ENCODE peak calls at places on chromosomes 4 and X, in four cellular contexts. M is SJSA1, P is breast epithelium, U is hepatocyte. C is an unnamed sample.
A peak's percentile ranks its signal among the peaks of the same experiment; 100 is the strongest.

GRCh38 chr4:26237916-26238315 is 82.9 kb upstream of the RBPJ start:
- DNase-seq in M (no peak), P (no peak), U (no peak), C (no peak)

GRCh38 chr4:109435635-109436034 is 2.0 kb downstream of the SEC24B start:
- DNase-seq in M (no peak), P (no peak), U (no peak), C (no peak)

GRCh38 chrX:25555521-25555920 is 539.8 kb upstream of the ARX start:
- DNase-seq in M (no peak), P (no peak), U (no peak), C (no peak)

GRCh38 chrX:85309717-85310116 is 65.9 kb downstream of the ZNF711 start:
- DNase-seq in M (no peak), P (no peak), U (no peak), C (peak; percentile 4)

GRCh38 chrX:11724122-11725017 is 33.7 kb upstream of the MSL3 start:
- DNase-seq in M (peak; percentile 18), P (no peak), U (peak; percentile 13), C (peak; percentile 49)

GRCh38 chrX:83469551-83469950 is 38.5 kb upstream of the POU3F4 start:
- DNase-seq in M (no peak), P (no peak), U (peak; percentile 21), C (peak; percentile 31)

GRCh38 chr4:107258359-107258758 is 222.2 kb upstream of the DKK2 start:
- DNase-seq in M (no peak), P (no peak), U (no peak), C (peak; percentile 33)

GRCh38 chr4:79682161-79682560 is 274.1 kb upstream of the GK2 start:
- DNase-seq in M (peak; percentile 40), P (no peak), U (no peak), C (no peak)

GRCh38 chrX:47798861-47799260 is 37.8 kb upstream of the ZNF81 start:
- DNase-seq in M (no peak), P (no peak), U (no peak), C (no peak)

GRCh38 chr4:113504422-113504821 is 257.1 kb downstream of the CAMK2D start:
- DNase-seq in M (no peak), P (no peak), U (no peak), C (no peak)

GRCh38 chr4:3660086-3660927 is 105.9 kb upstream of the ADRA2C start:
- DNase-seq in M (no peak), P (no peak), U (no peak), C (no peak)

GRCh38 chrX:15206306-15206705 is 63.6 kb downstream of the ASB9 start:
- DNase-seq in M (no peak), P (no peak), U (no peak), C (no peak)

GRCh38 chrX:121802881-121803412 is 755.5 kb downstream of the GLUD2 start:
- DNase-seq in M (no peak), P (no peak), U (no peak), C (no peak)

GRCh38 chr4:71729856-71730255 is 54.0 kb downstream of the GC start:
- DNase-seq in M (no peak), P (no peak), U (no peak), C (no peak)

GRCh38 chr4:137922721-137923120 is 319.4 kb downstream of the SLC7A11 start:
- DNase-seq in M (no peak), P (no peak), U (no peak), C (no peak)

GRCh38 chr4:122832732-122833131 is 6.1 kb downstream of the FGF2 start:
- DNase-seq in M (no peak), P (no peak), U (no peak), C (no peak)

GRCh38 chr4:122838034-122838433 is 11.4 kb downstream of the FGF2 start:
- DNase-seq in M (no peak), P (no peak), U (no peak), C (no peak)

GRCh38 chr4:122831515-122832196 is 5.0 kb downstream of the FGF2 start:
- DNase-seq in M (no peak), P (no peak), U (no peak), C (no peak)

GRCh38 chr4:122833999-122834398 is 7.4 kb downstream of the FGF2 start:
- DNase-seq in M (no peak), P (no peak), U (no peak), C (no peak)

GRCh38 chr4:122836941-122837340 is 10.3 kb downstream of the FGF2 start:
- DNase-seq in M (peak; percentile 55), P (no peak), U (no peak), C (no peak)
- H3K27ac ChIP-seq in M (peak overlapping the region; percentile 50), P (no peak overlapping the region), U (no peak overlapping the region), C (no peak overlapping the region)

DNA sequence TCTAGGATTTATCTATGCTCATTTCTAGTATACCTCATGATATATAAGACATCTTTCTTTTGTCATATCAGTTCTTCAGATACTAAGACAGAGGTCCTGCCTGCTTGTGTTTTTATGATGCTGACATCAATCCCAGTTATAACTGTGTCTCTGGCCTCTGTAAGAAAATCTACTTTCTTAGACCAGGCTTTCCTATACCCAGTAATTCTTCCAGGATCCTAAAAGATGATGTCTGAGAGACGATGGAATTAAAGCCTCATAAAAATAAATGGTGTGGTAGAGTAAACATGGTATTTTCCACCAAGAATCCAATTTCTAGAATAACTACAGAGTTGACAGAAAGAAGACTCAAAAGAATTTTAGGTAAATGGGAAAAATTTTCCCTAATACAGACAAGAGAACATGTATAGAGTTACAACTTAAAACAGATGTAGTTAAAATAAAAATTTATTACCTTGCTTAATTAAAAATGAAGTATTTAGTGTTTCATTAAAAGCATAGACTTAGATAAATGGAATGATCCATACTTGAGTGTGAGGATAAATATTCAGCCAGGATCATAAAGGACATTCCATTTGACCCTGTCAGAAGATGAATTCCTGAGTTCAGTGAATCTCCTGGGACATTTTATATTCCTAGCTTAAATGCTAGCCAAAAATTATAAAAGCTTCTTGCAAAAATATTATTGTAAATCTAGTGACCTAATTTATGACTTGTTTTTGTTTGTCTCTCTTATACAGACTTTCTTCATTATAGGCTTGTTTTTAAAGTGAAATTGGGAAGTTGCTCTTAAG is 137.4 kb downstream of the PDLIM5 start:
- DNase-seq in M (no peak), P (no peak), U (no peak), C (no peak)
- H3K27ac ChIP-seq in M (no peak overlapping the region), P (no peak overlapping the region), U (no peak overlapping the region), C (no peak overlapping the region)

GRCh38 chr4:42339935-42340406 is 57.3 kb upstream of the SHISA3 start:
- DNase-seq in M (no peak), P (no peak), U (no peak), C (no peak)
- H3K27ac ChIP-seq in M (no peak overlapping the region), P (peak overlapping the region; percentile 20), U (no peak overlapping the region), C (no peak overlapping the region)

GRCh38 chrX:39808471-39808917 is 289.3 kb downstream of the BCOR start:
- DNase-seq in M (peak; percentile 50), P (no peak), U (peak; percentile 35), C (no peak)
- H3K27ac ChIP-seq in M (peak overlapping the region; percentile 74), P (peak overlapping the region; percentile 65), U (peak overlapping the region; percentile 68), C (no peak overlapping the region)

DNA sequence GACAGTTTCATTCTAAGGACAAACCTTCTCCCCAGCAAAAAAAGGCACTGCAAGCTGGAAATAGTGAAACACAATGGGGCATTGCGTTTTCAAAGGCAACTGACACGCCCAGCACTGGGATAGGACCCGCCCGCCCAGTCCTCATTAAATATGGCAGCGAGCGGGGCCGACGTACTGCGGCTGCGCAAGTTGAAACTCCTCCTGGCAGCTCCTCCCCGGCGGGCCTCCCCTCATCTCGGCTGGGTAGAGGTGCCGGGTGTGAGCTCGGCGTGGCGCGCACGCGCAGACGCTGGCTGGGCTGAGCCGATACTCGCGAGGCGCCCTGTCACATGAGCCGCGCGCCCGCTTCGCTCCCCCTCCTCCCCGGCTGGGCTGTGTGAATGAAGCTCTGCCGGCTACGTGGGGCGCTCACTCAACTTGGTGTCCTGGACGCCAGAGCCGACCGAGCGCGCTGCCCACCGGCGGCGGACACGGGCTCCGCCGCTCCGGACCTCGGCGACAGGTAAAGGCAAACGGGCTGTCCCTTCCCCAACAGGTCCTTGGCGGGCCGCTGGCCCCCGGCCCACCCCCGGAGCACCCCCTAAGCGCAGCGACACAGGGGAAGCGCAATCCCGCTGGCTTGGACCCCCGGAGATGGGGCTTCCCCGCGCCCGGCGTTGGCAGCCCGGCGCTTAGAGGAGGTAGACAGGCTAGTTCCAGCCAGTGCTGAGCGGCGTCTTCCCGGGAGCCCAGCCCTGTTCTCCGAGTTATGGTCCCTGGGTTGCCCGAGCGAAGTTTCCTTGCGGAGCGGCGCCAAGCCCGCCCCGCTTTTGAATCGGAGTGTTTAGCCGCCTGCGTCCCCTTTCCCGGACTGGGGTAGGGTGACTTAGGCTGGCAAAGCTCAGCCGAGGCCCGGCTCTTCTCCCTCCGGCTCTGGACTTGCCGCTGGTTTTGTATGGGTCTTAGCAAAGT is at the start of gene CLCN5:
- DNase-seq in M (peak; percentile 88), P (peak; percentile 91), U (peak; percentile 96), C (peak; percentile 96)
- H3K27ac ChIP-seq in M (no peak within 1 kb of the TSS), P (peak within 1 kb of the TSS; percentile 65), U (peak within 1 kb of the TSS; percentile 86), C (peak within 1 kb of the TSS; percentile 79)

DNA sequence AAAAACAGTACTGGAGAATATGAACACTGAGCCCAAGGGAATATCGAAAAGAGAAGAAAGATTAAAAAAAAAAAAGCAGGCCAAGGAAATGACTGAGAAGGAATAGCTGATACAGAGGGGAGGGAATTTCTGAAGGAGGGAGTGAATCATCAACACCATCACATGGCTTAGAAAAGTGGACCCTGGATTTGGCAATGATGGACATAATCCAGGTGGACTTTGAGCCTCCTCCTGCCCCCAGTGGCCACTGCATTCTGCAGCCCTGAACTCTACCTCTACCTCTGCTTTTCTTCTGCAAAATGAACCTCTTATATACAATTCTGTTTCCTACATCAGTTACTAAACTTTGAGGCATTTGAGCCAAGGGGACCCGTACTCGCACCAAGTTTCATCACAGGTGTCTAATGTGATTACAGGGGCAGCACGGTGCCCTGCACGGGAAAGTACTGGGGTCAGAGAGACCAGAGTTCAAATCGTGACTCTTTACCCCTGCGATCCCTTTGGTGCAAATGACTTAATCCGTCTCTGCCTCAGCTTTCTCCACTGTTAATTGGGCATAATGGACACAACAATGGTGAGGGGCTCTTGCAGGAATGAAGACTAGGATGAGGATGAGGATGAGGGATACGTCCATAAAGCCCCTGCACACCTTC is 1.1 kb downstream of the OCIAD2 start:
- DNase-seq in M (no peak), P (no peak), U (peak; percentile 71), C (no peak)
- H3K27ac ChIP-seq in M (no peak overlapping the region), P (no peak overlapping the region), U (peak overlapping the region; percentile 77), C (peak overlapping the region; percentile 88)

DNA sequence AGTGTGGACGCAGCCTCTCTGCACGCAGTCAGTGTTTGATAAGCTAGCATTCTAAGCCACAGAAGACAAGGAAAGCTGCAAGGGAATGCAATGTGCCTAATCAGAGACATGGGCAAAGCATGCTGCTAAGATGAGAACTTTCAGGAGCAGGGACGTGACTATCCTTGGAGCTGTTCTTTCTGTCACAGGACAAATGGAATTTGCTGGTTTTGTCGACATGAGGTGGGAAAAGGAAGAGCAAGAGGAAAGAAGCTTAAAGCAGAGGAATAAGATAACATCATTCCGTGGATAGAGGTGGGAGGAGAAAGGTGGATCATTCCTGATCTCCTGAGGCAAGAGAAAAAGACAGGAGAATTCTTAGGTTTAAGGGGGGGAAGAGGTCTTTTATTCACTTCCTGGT is 33.7 kb downstream of the RBM47 start:
- DNase-seq in M (no peak), P (no peak), U (no peak), C (no peak)
- H3K27ac ChIP-seq in M (no peak overlapping the region), P (no peak overlapping the region), U (no peak overlapping the region), C (no peak overlapping the region)

DNA sequence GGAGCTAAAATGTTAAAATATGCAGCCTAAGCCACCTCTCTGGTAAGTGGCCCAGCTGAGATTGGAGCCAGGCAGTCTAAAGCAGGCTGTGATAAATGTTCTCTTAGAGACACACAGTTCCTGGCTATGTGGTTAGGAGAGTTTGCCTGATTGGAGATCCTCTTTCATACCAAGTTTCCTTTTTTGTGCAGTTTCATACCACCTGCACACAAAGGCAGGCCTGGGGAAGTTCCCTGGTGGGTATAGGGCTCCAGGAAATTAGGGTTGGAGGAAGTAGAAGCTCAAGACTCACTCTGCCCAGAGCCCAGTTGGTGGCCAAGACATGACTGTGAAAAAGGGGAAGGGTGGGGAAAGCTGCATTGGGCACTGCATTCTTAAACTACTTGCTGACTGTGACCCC is 16.9 kb downstream of the CYBB start:
- DNase-seq in M (no peak), P (no peak), U (no peak), C (peak; percentile 52)
- H3K27ac ChIP-seq in M (no peak overlapping the region), P (no peak overlapping the region), U (no peak overlapping the region), C (no peak overlapping the region)

C was measured in A673.